ENCODE peak calls at places on chromosome 3, in ten cellular contexts. One of them, this sample, is unnamed.

GRCh38 chr3:38564631-38565338 is 68.6 kb downstream of the EXOG start:
- DNase-seq in MM.1S: no peak
- DNase-seq in neuronal stem cell: no peak
- DNase-seq in endodermal cell: peak; percentile 36
- DNase-seq in esophagus squamous epithelium: no peak
- DNase-seq in kidney: peak; percentile 49
- DNase-seq in RWPE1: no peak
- DNase-seq in H9: peak; percentile 19
- DNase-seq in cardiac muscle cell: no peak
- DNase-seq in GM12878: no peak
- DNase-seq in this sample: no peak

GRCh38 chr3:176362191-176362731 is 835.0 kb downstream of the TBL1XR1 start:
- DNase-seq in kidney: peak; percentile 63
- DNase-seq in neuronal stem cell: no peak
- DNase-seq in cardiac muscle cell: peak; percentile 67
- DNase-seq in esophagus squamous epithelium: no peak
- DNase-seq in MM.1S: no peak
- DNase-seq in GM12878: no peak
- DNase-seq in H9: peak; percentile 73
- DNase-seq in RWPE1: no peak
- DNase-seq in endodermal cell: peak; percentile 83
- DNase-seq in this sample: no peak

GRCh38 chr3:40616420-40616819 is 91.7 kb downstream of the ZNF621 start:
- DNase-seq in RWPE1: no peak
- DNase-seq in kidney: no peak
- DNase-seq in esophagus squamous epithelium: no peak
- DNase-seq in H9: no peak
- DNase-seq in endodermal cell: peak; percentile 52
- DNase-seq in cardiac muscle cell: peak; percentile 25
- DNase-seq in GM12878: no peak
- DNase-seq in neuronal stem cell: no peak
- DNase-seq in MM.1S: no peak
- DNase-seq in this sample: no peak

GRCh38 chr3:31952205-31952604 is 28.9 kb downstream of the OSBPL10 start:
- DNase-seq in esophagus squamous epithelium: no peak
- DNase-seq in H9: no peak
- DNase-seq in kidney: no peak
- DNase-seq in cardiac muscle cell: no peak
- DNase-seq in GM12878: no peak
- DNase-seq in RWPE1: no peak
- DNase-seq in neuronal stem cell: no peak
- DNase-seq in MM.1S: peak; percentile 74
- DNase-seq in endodermal cell: no peak
- DNase-seq in this sample: no peak

GRCh38 chr3:128619146-128619890 is 31.3 kb downstream of the RPN1 start:
- DNase-seq in H9: no peak
- DNase-seq in esophagus squamous epithelium: no peak
- DNase-seq in MM.1S: no peak
- DNase-seq in endodermal cell: no peak
- DNase-seq in neuronal stem cell: no peak
- DNase-seq in GM12878: no peak
- DNase-seq in kidney: no peak
- DNase-seq in cardiac muscle cell: no peak
- DNase-seq in RWPE1: peak; percentile 63
- DNase-seq in this sample: no peak

GRCh38 chr3:129056832-129057231 is 3.7 kb upstream of the GP9 start:
- DNase-seq in GM12878: no peak
- DNase-seq in esophagus squamous epithelium: no peak
- DNase-seq in endodermal cell: no peak
- DNase-seq in RWPE1: no peak
- DNase-seq in MM.1S: no peak
- DNase-seq in kidney: no peak
- DNase-seq in H9: no peak
- DNase-seq in cardiac muscle cell: no peak
- DNase-seq in neuronal stem cell: no peak
- DNase-seq in this sample: no peak

GRCh38 chr3:158379517-158379916 is 191.5 kb upstream of the MLF1 start:
- DNase-seq in cardiac muscle cell: peak; percentile 5
- DNase-seq in endodermal cell: no peak
- DNase-seq in RWPE1: no peak
- DNase-seq in kidney: no peak
- DNase-seq in H9: no peak
- DNase-seq in GM12878: no peak
- DNase-seq in esophagus squamous epithelium: no peak
- DNase-seq in neuronal stem cell: no peak
- DNase-seq in MM.1S: no peak
- DNase-seq in this sample: no peak

GRCh38 chr3:86867990-86868389 is 123.0 kb downstream of the VGLL3 start:
- DNase-seq in RWPE1: no peak
- DNase-seq in H9: no peak
- DNase-seq in GM12878: no peak
- DNase-seq in neuronal stem cell: no peak
- DNase-seq in endodermal cell: no peak
- DNase-seq in kidney: no peak
- DNase-seq in cardiac muscle cell: no peak
- DNase-seq in MM.1S: no peak
- DNase-seq in esophagus squamous epithelium: no peak
- DNase-seq in this sample: no peak

GRCh38 chr3:171454026-171454425 is 6.2 kb downstream of the TNIK start:
- DNase-seq in MM.1S: no peak
- DNase-seq in GM12878: no peak
- DNase-seq in esophagus squamous epithelium: no peak
- DNase-seq in kidney: no peak
- DNase-seq in neuronal stem cell: no peak
- DNase-seq in H9: no peak
- DNase-seq in RWPE1: no peak
- DNase-seq in endodermal cell: no peak
- DNase-seq in cardiac muscle cell: no peak
- DNase-seq in this sample: no peak

GRCh38 chr3:30286007-30286669 is 320.3 kb upstream of the TGFBR2 start:
- DNase-seq in H9: no peak
- DNase-seq in neuronal stem cell: no peak
- DNase-seq in esophagus squamous epithelium: peak; percentile 18
- DNase-seq in kidney: peak; percentile 79
- DNase-seq in RWPE1: peak; percentile 70
- DNase-seq in endodermal cell: no peak
- DNase-seq in cardiac muscle cell: no peak
- DNase-seq in MM.1S: no peak
- DNase-seq in GM12878: no peak
- DNase-seq in this sample: no peak

GRCh38 chr3:156781310-156782230 is 44.6 kb upstream of the LEKR1 start:
- DNase-seq in neuronal stem cell: no peak
- DNase-seq in endodermal cell: no peak
- DNase-seq in MM.1S: no peak
- DNase-seq in GM12878: no peak
- DNase-seq in kidney: no peak
- DNase-seq in H9: no peak
- DNase-seq in cardiac muscle cell: no peak
- DNase-seq in esophagus squamous epithelium: no peak
- DNase-seq in RWPE1: peak; percentile 23
- DNase-seq in this sample: no peak

GRCh38 chr3:166444336-166444735 is 607.1 kb upstream of the BCHE start:
- DNase-seq in neuronal stem cell: no peak
- DNase-seq in MM.1S: no peak
- DNase-seq in GM12878: no peak
- DNase-seq in kidney: peak; percentile 34
- DNase-seq in endodermal cell: no peak
- DNase-seq in esophagus squamous epithelium: no peak
- DNase-seq in RWPE1: peak; percentile 53
- DNase-seq in cardiac muscle cell: no peak
- DNase-seq in H9: no peak
- DNase-seq in this sample: no peak

GRCh38 chr3:150409527-150410310 is 1.6 kb downstream of the TSC22D2 start:
- DNase-seq in cardiac muscle cell: peak; percentile 90
- DNase-seq in kidney: peak; percentile 92
- DNase-seq in GM12878: no peak
- DNase-seq in esophagus squamous epithelium: peak; percentile 21
- DNase-seq in endodermal cell: peak; percentile 91
- DNase-seq in H9: peak; percentile 50
- DNase-seq in neuronal stem cell: peak; percentile 76
- DNase-seq in RWPE1: peak; percentile 36
- DNase-seq in MM.1S: peak; percentile 82
- DNase-seq in this sample: peak; percentile 87
- H3K27ac ChIP-seq in cardiac muscle cell: peak overlapping the region; percentile 96
- H3K27ac ChIP-seq in kidney: peak overlapping the region; percentile 99
- H3K27ac ChIP-seq in GM12878: peak overlapping the region; percentile 78
- H3K27ac ChIP-seq in esophagus squamous epithelium: peak overlapping the region; percentile 99
- H3K27ac ChIP-seq in endodermal cell: peak overlapping the region; percentile 97
- H3K27ac ChIP-seq in H9: no peak overlapping the region
- H3K27ac ChIP-seq in neuronal stem cell: peak overlapping the region; percentile 100
- H3K27ac ChIP-seq in RWPE1: peak overlapping the region; percentile 100
- H3K27ac ChIP-seq in MM.1S: peak overlapping the region; percentile 93
- H3K27ac ChIP-seq in this sample: peak overlapping the region; percentile 99

DNA sequence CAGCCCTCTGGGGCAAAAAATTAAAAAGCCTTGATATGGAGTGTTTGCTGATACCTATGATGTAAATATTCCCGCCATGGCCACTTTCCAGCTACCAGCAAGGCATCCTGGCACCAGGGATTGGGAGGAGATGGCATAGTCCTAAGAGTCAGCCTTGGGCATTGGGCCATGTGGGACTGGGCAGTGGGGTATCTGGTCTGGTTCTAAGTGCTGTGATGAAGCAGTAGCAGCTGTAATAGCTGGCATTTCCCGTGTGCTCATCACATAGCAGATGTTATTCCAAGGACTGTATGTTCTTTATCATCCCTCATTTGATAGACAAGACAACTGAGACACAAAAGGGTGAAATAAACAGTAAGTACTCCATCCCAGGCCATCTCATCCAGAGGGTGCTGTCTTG is 6.9 kb upstream of the SACM1L start:
- DNase-seq in RWPE1: no peak
- DNase-seq in kidney: no peak
- DNase-seq in H9: no peak
- DNase-seq in MM.1S: no peak
- DNase-seq in GM12878: no peak
- DNase-seq in esophagus squamous epithelium: no peak
- DNase-seq in cardiac muscle cell: no peak
- DNase-seq in neuronal stem cell: no peak
- DNase-seq in endodermal cell: no peak
- DNase-seq in this sample: no peak
- H3K27ac ChIP-seq in RWPE1: no peak overlapping the region
- H3K27ac ChIP-seq in kidney: no peak overlapping the region
- H3K27ac ChIP-seq in H9: no peak overlapping the region
- H3K27ac ChIP-seq in MM.1S: no peak overlapping the region
- H3K27ac ChIP-seq in GM12878: no peak overlapping the region
- H3K27ac ChIP-seq in esophagus squamous epithelium: no peak overlapping the region
- H3K27ac ChIP-seq in cardiac muscle cell: peak overlapping the region; percentile 98
- H3K27ac ChIP-seq in neuronal stem cell: no peak overlapping the region
- H3K27ac ChIP-seq in endodermal cell: no peak overlapping the region
- H3K27ac ChIP-seq in this sample: no peak overlapping the region

GRCh38 chr3:138365253-138365555 is 16.8 kb downstream of the MRAS start:
- DNase-seq in endodermal cell: no peak
- DNase-seq in kidney: no peak
- DNase-seq in cardiac muscle cell: no peak
- DNase-seq in GM12878: no peak
- DNase-seq in MM.1S: no peak
- DNase-seq in neuronal stem cell: no peak
- DNase-seq in H9: no peak
- DNase-seq in esophagus squamous epithelium: no peak
- DNase-seq in RWPE1: no peak
- DNase-seq in this sample: no peak

GRCh38 chr3:138362536-138362935 is 14.2 kb downstream of the MRAS start:
- DNase-seq in kidney: no peak
- DNase-seq in cardiac muscle cell: no peak
- DNase-seq in RWPE1: no peak
- DNase-seq in endodermal cell: no peak
- DNase-seq in GM12878: no peak
- DNase-seq in esophagus squamous epithelium: no peak
- DNase-seq in neuronal stem cell: no peak
- DNase-seq in H9: no peak
- DNase-seq in MM.1S: no peak
- DNase-seq in this sample: no peak

GRCh38 chr3:138363322-138363721 is 14.9 kb downstream of the MRAS start:
- DNase-seq in endodermal cell: no peak
- DNase-seq in H9: no peak
- DNase-seq in esophagus squamous epithelium: no peak
- DNase-seq in GM12878: no peak
- DNase-seq in cardiac muscle cell: no peak
- DNase-seq in neuronal stem cell: no peak
- DNase-seq in kidney: no peak
- DNase-seq in MM.1S: no peak
- DNase-seq in RWPE1: no peak
- DNase-seq in this sample: no peak

GRCh38 chr3:138365991-138366759 is 17.8 kb downstream of the MRAS start:
- DNase-seq in GM12878: no peak
- DNase-seq in cardiac muscle cell: no peak
- DNase-seq in neuronal stem cell: no peak
- DNase-seq in RWPE1: no peak
- DNase-seq in esophagus squamous epithelium: no peak
- DNase-seq in MM.1S: no peak
- DNase-seq in kidney: no peak
- DNase-seq in endodermal cell: no peak
- DNase-seq in H9: no peak
- DNase-seq in this sample: no peak

GRCh38 chr3:138364356-138365252 is 16.2 kb downstream of the MRAS start:
- DNase-seq in H9: no peak
- DNase-seq in cardiac muscle cell: no peak
- DNase-seq in GM12878: no peak
- DNase-seq in neuronal stem cell: no peak
- DNase-seq in MM.1S: no peak
- DNase-seq in kidney: no peak
- DNase-seq in RWPE1: no peak
- DNase-seq in endodermal cell: no peak
- DNase-seq in esophagus squamous epithelium: no peak
- DNase-seq in this sample: no peak
- H3K27ac ChIP-seq in H9: no peak overlapping the region
- H3K27ac ChIP-seq in cardiac muscle cell: peak overlapping the region; percentile 15
- H3K27ac ChIP-seq in GM12878: no peak overlapping the region
- H3K27ac ChIP-seq in neuronal stem cell: no peak overlapping the region
- H3K27ac ChIP-seq in MM.1S: no peak overlapping the region
- H3K27ac ChIP-seq in kidney: no peak overlapping the region
- H3K27ac ChIP-seq in RWPE1: no peak overlapping the region
- H3K27ac ChIP-seq in endodermal cell: no peak overlapping the region
- H3K27ac ChIP-seq in esophagus squamous epithelium: no peak overlapping the region
- H3K27ac ChIP-seq in this sample: peak overlapping the region; percentile 74

DNA sequence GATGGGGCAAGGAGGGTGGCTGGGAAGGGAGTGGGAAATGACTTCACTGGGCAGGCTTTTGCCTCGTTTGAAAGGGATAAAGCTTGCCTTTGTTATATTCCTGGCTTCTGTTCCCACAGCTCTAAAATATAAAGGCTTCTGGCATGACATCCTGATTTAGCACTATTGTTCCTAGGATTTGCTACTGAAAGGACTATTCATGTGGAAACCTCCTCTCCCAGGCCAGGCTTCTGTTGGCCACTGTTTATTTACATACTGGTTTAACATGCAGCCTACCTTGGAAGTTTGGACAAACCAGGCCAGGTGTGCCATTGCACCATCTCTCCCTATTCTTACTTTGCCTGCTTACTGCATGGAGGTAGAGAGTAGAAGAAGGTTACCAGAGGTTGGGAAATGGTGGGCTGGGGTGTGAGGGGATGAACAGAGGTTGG is 2.4 kb upstream of the LMCD1 start:
- DNase-seq in neuronal stem cell: peak; percentile 70
- DNase-seq in GM12878: no peak
- DNase-seq in cardiac muscle cell: no peak
- DNase-seq in H9: peak; percentile 78
- DNase-seq in RWPE1: no peak
- DNase-seq in kidney: no peak
- DNase-seq in endodermal cell: peak; percentile 66
- DNase-seq in esophagus squamous epithelium: no peak
- DNase-seq in MM.1S: no peak
- DNase-seq in this sample: peak; percentile 34
- H3K27ac ChIP-seq in neuronal stem cell: peak overlapping the region; percentile 86
- H3K27ac ChIP-seq in GM12878: no peak overlapping the region
- H3K27ac ChIP-seq in cardiac muscle cell: peak overlapping the region; percentile 2
- H3K27ac ChIP-seq in H9: peak overlapping the region; percentile 79
- H3K27ac ChIP-seq in RWPE1: no peak overlapping the region
- H3K27ac ChIP-seq in kidney: no peak overlapping the region
- H3K27ac ChIP-seq in endodermal cell: peak overlapping the region; percentile 94
- H3K27ac ChIP-seq in esophagus squamous epithelium: peak overlapping the region; percentile 93
- H3K27ac ChIP-seq in MM.1S: no peak overlapping the region
- H3K27ac ChIP-seq in this sample: peak overlapping the region; percentile 88

This sample was measured in caudate nucleus.